ENCODE peak calls at places on chromosomes 1 and 21, in nine cellular contexts. One of them, this sample, is unnamed.
A peak's percentile ranks its signal among the peaks of the same experiment; 100 is the strongest.

GRCh38 chr21:39137248-39138186 is 45.7 kb downstream of the PSMG1 start:
- DNase-seq in NCI-H69: no peak
- DNase-seq in AG09309: peak; percentile 18
- DNase-seq in GDM1: peak; percentile 10
- DNase-seq in neural crest cell: no peak
- DNase-seq in CD8-positive, alpha-beta T cell: no peak
- DNase-seq in heart right ventricle: no peak
- DNase-seq in immature natural killer cell: no peak
- DNase-seq in ELF-1: peak; percentile 93
- DNase-seq in this sample: peak; percentile 79

GRCh38 chr1:95371666-95372320 is 137.8 kb downstream of the RWDD3 start:
- DNase-seq in NCI-H69: peak; percentile 95
- DNase-seq in AG09309: no peak
- DNase-seq in GDM1: no peak
- DNase-seq in neural crest cell: no peak
- DNase-seq in CD8-positive, alpha-beta T cell: no peak
- DNase-seq in heart right ventricle: no peak
- DNase-seq in immature natural killer cell: no peak
- DNase-seq in ELF-1: no peak
- DNase-seq in this sample: no peak

GRCh38 chr1:8420318-8420717 is 102.4 kb downstream of the SLC45A1 start:
- DNase-seq in NCI-H69: no peak
- DNase-seq in AG09309: no peak
- DNase-seq in GDM1: no peak
- DNase-seq in neural crest cell: no peak
- DNase-seq in CD8-positive, alpha-beta T cell: no peak
- DNase-seq in heart right ventricle: no peak
- DNase-seq in immature natural killer cell: no peak
- DNase-seq in ELF-1: no peak
- DNase-seq in this sample: no peak

GRCh38 chr1:44442791-44443190 is 37.7 kb downstream of the RNF220 start:
- DNase-seq in NCI-H69: no peak
- DNase-seq in AG09309: no peak
- DNase-seq in GDM1: no peak
- DNase-seq in neural crest cell: no peak
- DNase-seq in CD8-positive, alpha-beta T cell: no peak
- DNase-seq in heart right ventricle: no peak
- DNase-seq in immature natural killer cell: no peak
- DNase-seq in ELF-1: no peak
- DNase-seq in this sample: no peak

GRCh38 chr1:1759456-1760344 is 18.6 kb downstream of the NADK start:
- DNase-seq in NCI-H69: no peak
- DNase-seq in AG09309: no peak
- DNase-seq in GDM1: no peak
- DNase-seq in neural crest cell: no peak
- DNase-seq in CD8-positive, alpha-beta T cell: no peak
- DNase-seq in heart right ventricle: no peak
- DNase-seq in immature natural killer cell: no peak
- DNase-seq in ELF-1: no peak
- DNase-seq in this sample: no peak

GRCh38 chr1:6574818-6575217 is 5.0 kb upstream of the ZBTB48 start:
- DNase-seq in NCI-H69: no peak
- DNase-seq in AG09309: no peak
- DNase-seq in GDM1: no peak
- DNase-seq in neural crest cell: no peak
- DNase-seq in CD8-positive, alpha-beta T cell: no peak
- DNase-seq in heart right ventricle: no peak
- DNase-seq in immature natural killer cell: no peak
- DNase-seq in ELF-1: no peak
- DNase-seq in this sample: no peak

GRCh38 chr1:198443374-198444233 is 96.9 kb downstream of the ATP6V1G3 start:
- DNase-seq in NCI-H69: peak; percentile 40
- DNase-seq in AG09309: peak; percentile 78
- DNase-seq in GDM1: no peak
- DNase-seq in neural crest cell: no peak
- DNase-seq in CD8-positive, alpha-beta T cell: no peak
- DNase-seq in heart right ventricle: no peak
- DNase-seq in immature natural killer cell: no peak
- DNase-seq in ELF-1: no peak
- DNase-seq in this sample: peak; percentile 94

GRCh38 chr21:39385299-39386145 is 36.6 kb upstream of the HMGN1 start:
- DNase-seq in NCI-H69: peak; percentile 92
- DNase-seq in AG09309: peak; percentile 33
- DNase-seq in GDM1: no peak
- DNase-seq in neural crest cell: no peak
- DNase-seq in CD8-positive, alpha-beta T cell: peak; percentile 58
- DNase-seq in heart right ventricle: peak; percentile 76
- DNase-seq in immature natural killer cell: peak; percentile 68
- DNase-seq in ELF-1: peak; percentile 95
- DNase-seq in this sample: peak; percentile 77

GRCh38 chr1:24020032-24020431 is 39.9 kb upstream of the SRSF10 start:
- DNase-seq in NCI-H69: no peak
- DNase-seq in AG09309: no peak
- DNase-seq in GDM1: no peak
- DNase-seq in neural crest cell: no peak
- DNase-seq in CD8-positive, alpha-beta T cell: no peak
- DNase-seq in heart right ventricle: peak; percentile 52
- DNase-seq in immature natural killer cell: no peak
- DNase-seq in ELF-1: no peak
- DNase-seq in this sample: peak; percentile 70

GRCh38 chr21:45049725-45050359 is 24.5 kb upstream of the ADARB1 start:
- DNase-seq in NCI-H69: no peak
- DNase-seq in AG09309: no peak
- DNase-seq in GDM1: no peak
- DNase-seq in neural crest cell: no peak
- DNase-seq in CD8-positive, alpha-beta T cell: no peak
- DNase-seq in heart right ventricle: no peak
- DNase-seq in immature natural killer cell: no peak
- DNase-seq in ELF-1: no peak
- DNase-seq in this sample: no peak

GRCh38 chr1:161191971-161192370 is 6.9 kb downstream of the ADAMTS4 start:
- DNase-seq in NCI-H69: no peak
- DNase-seq in AG09309: no peak
- DNase-seq in GDM1: no peak
- DNase-seq in neural crest cell: no peak
- DNase-seq in CD8-positive, alpha-beta T cell: no peak
- DNase-seq in heart right ventricle: no peak
- DNase-seq in immature natural killer cell: no peak
- DNase-seq in ELF-1: no peak
- DNase-seq in this sample: no peak

GRCh38 chr1:159817276-159818041 is 9.2 kb upstream of the SLAMF8 start:
- DNase-seq in NCI-H69: peak; percentile 100
- DNase-seq in AG09309: no peak
- DNase-seq in GDM1: no peak
- DNase-seq in neural crest cell: no peak
- DNase-seq in CD8-positive, alpha-beta T cell: no peak
- DNase-seq in heart right ventricle: no peak
- DNase-seq in immature natural killer cell: no peak
- DNase-seq in ELF-1: no peak
- DNase-seq in this sample: no peak

GRCh38 chr1:166974647-166975345 is 544 bp downstream of the ILDR2 start:
- DNase-seq in NCI-H69: peak; percentile 44
- DNase-seq in AG09309: no peak
- DNase-seq in GDM1: no peak
- DNase-seq in neural crest cell: no peak
- DNase-seq in CD8-positive, alpha-beta T cell: peak; percentile 35
- DNase-seq in heart right ventricle: no peak
- DNase-seq in immature natural killer cell: no peak
- DNase-seq in ELF-1: no peak
- DNase-seq in this sample: no peak

GRCh38 chr1:37734629-37735591 is 30.0 kb downstream of the EPHA10 start:
- DNase-seq in NCI-H69: no peak
- DNase-seq in AG09309: no peak
- DNase-seq in GDM1: no peak
- DNase-seq in neural crest cell: peak; percentile 25
- DNase-seq in CD8-positive, alpha-beta T cell: no peak
- DNase-seq in heart right ventricle: no peak
- DNase-seq in immature natural killer cell: no peak
- DNase-seq in ELF-1: peak; percentile 29
- DNase-seq in this sample: no peak

GRCh38 chr1:32508751-32509140 is 30.5 kb upstream of the ZBTB8A start:
- DNase-seq in NCI-H69: no peak
- DNase-seq in AG09309: no peak
- DNase-seq in GDM1: no peak
- DNase-seq in neural crest cell: no peak
- DNase-seq in CD8-positive, alpha-beta T cell: no peak
- DNase-seq in heart right ventricle: no peak
- DNase-seq in immature natural killer cell: no peak
- DNase-seq in ELF-1: no peak
- DNase-seq in this sample: no peak

GRCh38 chr1:223102797-223103533 is 40.1 kb downstream of the TLR5 start:
- DNase-seq in NCI-H69: peak; percentile 82
- DNase-seq in AG09309: no peak
- DNase-seq in GDM1: no peak
- DNase-seq in neural crest cell: no peak
- DNase-seq in CD8-positive, alpha-beta T cell: no peak
- DNase-seq in heart right ventricle: peak; percentile 68
- DNase-seq in immature natural killer cell: no peak
- DNase-seq in ELF-1: peak; percentile 47
- DNase-seq in this sample: no peak

GRCh38 chr1:117633068-117633345 is 27.2 kb downstream of the TENT5C start:
- DNase-seq in NCI-H69: no peak
- DNase-seq in AG09309: no peak
- DNase-seq in GDM1: no peak
- DNase-seq in neural crest cell: no peak
- DNase-seq in CD8-positive, alpha-beta T cell: no peak
- DNase-seq in heart right ventricle: no peak
- DNase-seq in immature natural killer cell: no peak
- DNase-seq in ELF-1: no peak
- DNase-seq in this sample: no peak

GRCh38 chr1:43545686-43546387 is 15.2 kb downstream of the PTPRF start:
- DNase-seq in NCI-H69: peak; percentile 81
- DNase-seq in AG09309: no peak
- DNase-seq in GDM1: no peak
- DNase-seq in neural crest cell: peak; percentile 90
- DNase-seq in CD8-positive, alpha-beta T cell: no peak
- DNase-seq in heart right ventricle: peak; percentile 42
- DNase-seq in immature natural killer cell: no peak
- DNase-seq in ELF-1: peak; percentile 93
- DNase-seq in this sample: no peak

GRCh38 chr21:32237021-32237420 is 41.8 kb downstream of the MIS18A start:
- DNase-seq in NCI-H69: no peak
- DNase-seq in AG09309: no peak
- DNase-seq in GDM1: no peak
- DNase-seq in neural crest cell: no peak
- DNase-seq in CD8-positive, alpha-beta T cell: no peak
- DNase-seq in heart right ventricle: no peak
- DNase-seq in immature natural killer cell: no peak
- DNase-seq in ELF-1: no peak
- DNase-seq in this sample: peak; percentile 19

GRCh38 chr1:172678990-172679772 is 20.3 kb downstream of the FASLG start:
- DNase-seq in NCI-H69: no peak
- DNase-seq in AG09309: no peak
- DNase-seq in GDM1: no peak
- DNase-seq in neural crest cell: no peak
- DNase-seq in CD8-positive, alpha-beta T cell: no peak
- DNase-seq in heart right ventricle: no peak
- DNase-seq in immature natural killer cell: no peak
- DNase-seq in ELF-1: no peak
- DNase-seq in this sample: no peak

GRCh38 chr1:232682248-232682647 is 52.3 kb upstream of the SIPA1L2 start:
- DNase-seq in NCI-H69: no peak
- DNase-seq in AG09309: no peak
- DNase-seq in GDM1: no peak
- DNase-seq in neural crest cell: no peak
- DNase-seq in CD8-positive, alpha-beta T cell: no peak
- DNase-seq in heart right ventricle: no peak
- DNase-seq in immature natural killer cell: no peak
- DNase-seq in ELF-1: no peak
- DNase-seq in this sample: no peak

GRCh38 chr1:210342986-210343780 is 14.5 kb downstream of the HHAT start:
- DNase-seq in NCI-H69: peak; percentile 78
- DNase-seq in AG09309: no peak
- DNase-seq in GDM1: no peak
- DNase-seq in neural crest cell: no peak
- DNase-seq in CD8-positive, alpha-beta T cell: no peak
- DNase-seq in heart right ventricle: no peak
- DNase-seq in immature natural killer cell: no peak
- DNase-seq in ELF-1: no peak
- DNase-seq in this sample: no peak